ENCODE peak calls at places on chromosomes 3 and 15, in ten cellular contexts. One of them, this sample, is unnamed.

GRCh38 chr3:157122116-157122515 is 37.8 kb downstream of the CCNL1 start:
- DNase-seq in endothelial cell of umbilical vein: peak
- DNase-seq in GM23338: no peak
- DNase-seq in HL-60: no peak
- DNase-seq in GM12878: no peak
- DNase-seq in stomach: no peak
- DNase-seq in transverse colon: no peak
- DNase-seq in spleen: no peak
- DNase-seq in HepG2: peak
- DNase-seq in SK-N-SH: no peak
- DNase-seq in this sample: no peak

GRCh38 chr3:119955972-119956371 is 138.3 kb downstream of the GSK3B start:
- DNase-seq in GM12878: no peak
- DNase-seq in GM23338: no peak
- DNase-seq in endothelial cell of umbilical vein: no peak
- DNase-seq in SK-N-SH: no peak
- DNase-seq in HepG2: no peak
- DNase-seq in transverse colon: no peak
- DNase-seq in stomach: no peak
- DNase-seq in spleen: no peak
- DNase-seq in HL-60: no peak
- DNase-seq in this sample: no peak

GRCh38 chr15:100722551-100723322 is 120.3 kb downstream of the ASB7 start:
- DNase-seq in GM12878: no peak
- DNase-seq in endothelial cell of umbilical vein: no peak
- DNase-seq in stomach: no peak
- DNase-seq in GM23338: no peak
- DNase-seq in HepG2: no peak
- DNase-seq in transverse colon: no peak
- DNase-seq in spleen: no peak
- DNase-seq in HL-60: no peak
- DNase-seq in SK-N-SH: no peak
- DNase-seq in this sample: no peak

GRCh38 chr15:71080166-71080565 is 35.1 kb upstream of the THSD4 start:
- DNase-seq in GM12878: no peak
- DNase-seq in HL-60: no peak
- DNase-seq in stomach: no peak
- DNase-seq in HepG2: no peak
- DNase-seq in endothelial cell of umbilical vein: no peak
- DNase-seq in SK-N-SH: no peak
- DNase-seq in GM23338: no peak
- DNase-seq in spleen: no peak
- DNase-seq in transverse colon: no peak
- DNase-seq in this sample: no peak

GRCh38 chr3:46933261-46933660 is 43.3 kb downstream of the CCDC12 start:
- DNase-seq in spleen: peak
- DNase-seq in HL-60: no peak
- DNase-seq in SK-N-SH: no peak
- DNase-seq in GM12878: no peak
- DNase-seq in endothelial cell of umbilical vein: no peak
- DNase-seq in GM23338: no peak
- DNase-seq in stomach: no peak
- DNase-seq in HepG2: no peak
- DNase-seq in transverse colon: no peak
- DNase-seq in this sample: no peak

GRCh38 chr3:210649-211048 is 14.1 kb downstream of the CHL1 start:
- DNase-seq in spleen: no peak
- DNase-seq in HepG2: no peak
- DNase-seq in GM12878: no peak
- DNase-seq in stomach: no peak
- DNase-seq in transverse colon: no peak
- DNase-seq in HL-60: no peak
- DNase-seq in endothelial cell of umbilical vein: no peak
- DNase-seq in GM23338: no peak
- DNase-seq in SK-N-SH: no peak
- DNase-seq in this sample: no peak

GRCh38 chr15:67776600-67776999 is 48.7 kb upstream of the SKOR1 start:
- DNase-seq in endothelial cell of umbilical vein: no peak
- DNase-seq in GM12878: no peak
- DNase-seq in HepG2: no peak
- DNase-seq in SK-N-SH: no peak
- DNase-seq in transverse colon: no peak
- DNase-seq in stomach: no peak
- DNase-seq in GM23338: no peak
- DNase-seq in spleen: no peak
- DNase-seq in HL-60: no peak
- DNase-seq in this sample: no peak

GRCh38 chr3:194054540-194054939 is 81.4 kb upstream of the HES1 start:
- DNase-seq in HepG2: no peak
- DNase-seq in GM23338: peak
- DNase-seq in spleen: no peak
- DNase-seq in SK-N-SH: no peak
- DNase-seq in GM12878: no peak
- DNase-seq in HL-60: no peak
- DNase-seq in transverse colon: no peak
- DNase-seq in stomach: no peak
- DNase-seq in endothelial cell of umbilical vein: no peak
- DNase-seq in this sample: no peak

GRCh38 chr3:195847061-195847950 is 35.6 kb upstream of the MUC4 start:
- DNase-seq in transverse colon: peak
- DNase-seq in GM12878: no peak
- DNase-seq in HepG2: peak
- DNase-seq in SK-N-SH: no peak
- DNase-seq in GM23338: no peak
- DNase-seq in endothelial cell of umbilical vein: no peak
- DNase-seq in HL-60: no peak
- DNase-seq in stomach: peak
- DNase-seq in spleen: no peak
- DNase-seq in this sample: no peak

GRCh38 chr15:29003446-29004233 is 117.9 kb downstream of the APBA2 start:
- DNase-seq in endothelial cell of umbilical vein: no peak
- DNase-seq in HepG2: no peak
- DNase-seq in stomach: no peak
- DNase-seq in spleen: peak
- DNase-seq in GM23338: no peak
- DNase-seq in GM12878: no peak
- DNase-seq in HL-60: no peak
- DNase-seq in transverse colon: no peak
- DNase-seq in SK-N-SH: no peak
- DNase-seq in this sample: no peak

GRCh38 chr15:80730395-80730794 is 35.3 kb downstream of the ABHD17C start:
- DNase-seq in GM23338: no peak
- DNase-seq in transverse colon: no peak
- DNase-seq in HepG2: no peak
- DNase-seq in endothelial cell of umbilical vein: no peak
- DNase-seq in stomach: no peak
- DNase-seq in SK-N-SH: no peak
- DNase-seq in GM12878: no peak
- DNase-seq in spleen: no peak
- DNase-seq in HL-60: no peak
- DNase-seq in this sample: no peak

GRCh38 chr3:65811050-65811766 is 227.5 kb downstream of the MAGI1 start:
- DNase-seq in HL-60: no peak
- DNase-seq in HepG2: no peak
- DNase-seq in transverse colon: no peak
- DNase-seq in stomach: no peak
- DNase-seq in SK-N-SH: no peak
- DNase-seq in endothelial cell of umbilical vein: no peak
- DNase-seq in GM12878: no peak
- DNase-seq in spleen: no peak
- DNase-seq in GM23338: no peak
- DNase-seq in this sample: no peak

DNA sequence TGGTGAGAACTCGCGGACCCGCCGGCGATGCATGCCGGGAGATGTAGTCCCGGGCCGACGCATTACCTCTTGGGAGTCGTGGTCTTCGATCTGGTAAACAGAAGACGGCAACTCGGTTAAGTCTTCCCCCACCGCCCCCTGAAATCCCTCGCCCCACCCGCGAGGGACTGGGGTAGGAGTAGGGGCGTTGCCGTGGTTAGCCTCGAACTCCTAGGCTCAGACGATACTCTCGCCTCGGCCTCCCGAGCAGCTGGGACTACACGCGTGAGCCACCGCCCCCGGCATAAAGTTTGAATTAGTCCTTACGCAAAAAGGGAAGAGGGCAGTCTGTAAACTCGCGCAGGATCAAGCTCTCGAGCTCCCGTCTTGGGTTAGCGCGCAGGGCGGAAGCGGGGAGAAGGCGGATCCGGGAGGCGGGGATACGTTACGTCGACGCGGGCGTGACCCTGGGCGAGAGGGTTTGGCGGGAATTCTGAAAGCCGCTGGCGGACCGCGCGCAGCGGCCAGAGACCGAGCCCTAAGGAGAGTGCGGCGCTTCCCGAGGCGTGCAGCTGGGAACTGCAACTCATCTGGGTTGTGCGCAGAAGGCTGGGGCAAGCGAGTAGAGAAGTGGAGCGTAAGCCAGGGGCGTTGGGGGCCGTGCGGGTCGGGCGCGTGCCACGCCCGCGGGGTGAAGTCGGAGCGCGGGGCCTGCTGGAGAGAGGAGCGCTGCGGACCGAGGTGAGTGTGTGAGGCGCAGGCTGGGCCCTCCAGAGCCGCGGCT is at the start of gene RAD51:
- DNase-seq in transverse colon: peak
- DNase-seq in SK-N-SH: peak
- DNase-seq in spleen: peak
- DNase-seq in GM23338: peak
- DNase-seq in GM12878: peak
- DNase-seq in HL-60: peak
- DNase-seq in endothelial cell of umbilical vein: peak
- DNase-seq in stomach: peak
- DNase-seq in HepG2: peak
- DNase-seq in this sample: peak
- TF ChIP-seq POLR2AphosphoS5 in transverse colon: peak
- TF ChIP-seq POLR2AphosphoS5 in SK-N-SH: peak
- TF ChIP-seq POLR2AphosphoS5 in spleen: peak
- TF ChIP-seq POLR2AphosphoS5 in GM23338: peak
- TF ChIP-seq POLR2AphosphoS5 in GM12878: peak
- TF ChIP-seq POLR2AphosphoS5 in HL-60: peak
- TF ChIP-seq POLR2AphosphoS5 in endothelial cell of umbilical vein: peak
- TF ChIP-seq POLR2AphosphoS5 in stomach: peak
- TF ChIP-seq POLR2AphosphoS5 in HepG2: peak
- TF ChIP-seq POLR2AphosphoS5 in this sample: peak

DNA sequence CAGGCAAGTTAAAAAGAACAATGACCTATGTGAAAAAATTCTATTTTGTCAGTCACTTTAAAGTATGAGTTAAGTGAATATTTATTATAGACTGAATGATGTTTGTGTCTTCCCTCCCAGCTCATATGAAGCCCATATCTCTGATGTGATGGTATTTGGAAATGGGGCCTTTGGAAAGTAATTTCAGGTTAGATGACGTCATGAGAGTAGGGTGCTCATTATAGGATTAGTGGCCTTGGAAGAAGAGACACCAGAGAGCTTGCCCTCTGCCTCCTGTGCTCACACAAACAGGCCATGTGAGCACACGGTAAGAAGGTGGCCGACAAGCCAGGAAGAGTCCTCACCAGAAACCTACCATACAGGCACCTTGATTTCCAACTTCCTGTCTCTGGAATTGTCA is 138.8 kb upstream of the TNIK start:
- DNase-seq in endothelial cell of umbilical vein: no peak
- DNase-seq in SK-N-SH: no peak
- DNase-seq in transverse colon: no peak
- DNase-seq in GM23338: no peak
- DNase-seq in stomach: no peak
- DNase-seq in HL-60: no peak
- DNase-seq in spleen: no peak
- DNase-seq in GM12878: no peak
- DNase-seq in HepG2: no peak
- DNase-seq in this sample: no peak
- TF ChIP-seq POLR2AphosphoS5 in endothelial cell of umbilical vein: no peak
- TF ChIP-seq POLR2AphosphoS5 in SK-N-SH: no peak
- TF ChIP-seq POLR2AphosphoS5 in transverse colon: no peak
- TF ChIP-seq POLR2AphosphoS5 in GM23338: no peak
- TF ChIP-seq POLR2AphosphoS5 in stomach: no peak
- TF ChIP-seq POLR2AphosphoS5 in HL-60: no peak
- TF ChIP-seq POLR2AphosphoS5 in spleen: no peak
- TF ChIP-seq POLR2AphosphoS5 in GM12878: no peak
- TF ChIP-seq POLR2AphosphoS5 in HepG2: no peak
- TF ChIP-seq POLR2AphosphoS5 in this sample: no peak

GRCh38 chr15:32952062-32952461 is 234.3 kb downstream of the GREM1 start:
- DNase-seq in HepG2: no peak
- DNase-seq in stomach: no peak
- DNase-seq in HL-60: no peak
- DNase-seq in endothelial cell of umbilical vein: no peak
- DNase-seq in transverse colon: no peak
- DNase-seq in spleen: no peak
- DNase-seq in SK-N-SH: no peak
- DNase-seq in GM23338: no peak
- DNase-seq in GM12878: no peak
- DNase-seq in this sample: no peak
- TF ChIP-seq POLR2AphosphoS5 in HepG2: no peak
- TF ChIP-seq POLR2AphosphoS5 in stomach: no peak
- TF ChIP-seq POLR2AphosphoS5 in HL-60: no peak
- TF ChIP-seq POLR2AphosphoS5 in endothelial cell of umbilical vein: no peak
- TF ChIP-seq POLR2AphosphoS5 in transverse colon: no peak
- TF ChIP-seq POLR2AphosphoS5 in spleen: no peak
- TF ChIP-seq POLR2AphosphoS5 in SK-N-SH: no peak
- TF ChIP-seq POLR2AphosphoS5 in GM23338: no peak
- TF ChIP-seq POLR2AphosphoS5 in GM12878: no peak
- TF ChIP-seq POLR2AphosphoS5 in this sample: no peak

GRCh38 chr3:126109146-126109859 is 25.4 kb upstream of the SLC41A3 start:
- DNase-seq in GM23338: no peak
- DNase-seq in SK-N-SH: no peak
- DNase-seq in stomach: no peak
- DNase-seq in spleen: peak
- DNase-seq in transverse colon: no peak
- DNase-seq in HepG2: no peak
- DNase-seq in GM12878: no peak
- DNase-seq in HL-60: no peak
- DNase-seq in endothelial cell of umbilical vein: no peak
- DNase-seq in this sample: no peak

GRCh38 chr3:126106336-126107202 is 22.6 kb upstream of the SLC41A3 start:
- DNase-seq in transverse colon: no peak
- DNase-seq in SK-N-SH: no peak
- DNase-seq in HepG2: no peak
- DNase-seq in endothelial cell of umbilical vein: no peak
- DNase-seq in GM23338: no peak
- DNase-seq in HL-60: no peak
- DNase-seq in spleen: no peak
- DNase-seq in stomach: no peak
- DNase-seq in GM12878: no peak
- DNase-seq in this sample: peak

GRCh38 chr3:126108689-126109075 is 24.8 kb upstream of the SLC41A3 start:
- DNase-seq in GM23338: no peak
- DNase-seq in spleen: no peak
- DNase-seq in endothelial cell of umbilical vein: no peak
- DNase-seq in HepG2: no peak
- DNase-seq in HL-60: no peak
- DNase-seq in stomach: no peak
- DNase-seq in transverse colon: no peak
- DNase-seq in GM12878: no peak
- DNase-seq in SK-N-SH: no peak
- DNase-seq in this sample: no peak

GRCh38 chr3:126107203-126107939 is 23.4 kb upstream of the SLC41A3 start:
- DNase-seq in HL-60: no peak
- DNase-seq in GM12878: no peak
- DNase-seq in HepG2: no peak
- DNase-seq in GM23338: no peak
- DNase-seq in stomach: no peak
- DNase-seq in endothelial cell of umbilical vein: no peak
- DNase-seq in spleen: peak
- DNase-seq in transverse colon: no peak
- DNase-seq in SK-N-SH: no peak
- DNase-seq in this sample: peak

GRCh38 chr3:126107960-126108688 is 24.2 kb upstream of the SLC41A3 start:
- DNase-seq in GM23338: no peak
- DNase-seq in stomach: no peak
- DNase-seq in transverse colon: no peak
- DNase-seq in endothelial cell of umbilical vein: no peak
- DNase-seq in GM12878: no peak
- DNase-seq in SK-N-SH: no peak
- DNase-seq in spleen: peak
- DNase-seq in HL-60: no peak
- DNase-seq in HepG2: no peak
- DNase-seq in this sample: no peak
- TF ChIP-seq POLR2AphosphoS5 in GM23338: no peak
- TF ChIP-seq POLR2AphosphoS5 in stomach: no peak
- TF ChIP-seq POLR2AphosphoS5 in transverse colon: no peak
- TF ChIP-seq POLR2AphosphoS5 in endothelial cell of umbilical vein: no peak
- TF ChIP-seq POLR2AphosphoS5 in GM12878: no peak
- TF ChIP-seq POLR2AphosphoS5 in SK-N-SH: no peak
- TF ChIP-seq POLR2AphosphoS5 in spleen: no peak
- TF ChIP-seq POLR2AphosphoS5 in HL-60: no peak
- TF ChIP-seq POLR2AphosphoS5 in HepG2: no peak
- TF ChIP-seq POLR2AphosphoS5 in this sample: no peak

This sample was measured in H1.